ENCODE peak calls at places on chromosomes 12 and 14, in eight cellular contexts. Q, T, P, G, D, I, R and Z are unnamed samples.
A peak's percentile ranks its signal among the peaks of the same experiment; 100 is the strongest.

GRCh38 chr12:107571492-107571891 is 114.1 kb upstream of the PWP1 start:
- DNase-seq in Q (no peak), T (no peak), P (no peak), G (no peak), D (no peak), I (no peak), R (no peak), Z (no peak)

GRCh38 chr14:75025082-75025481 is 22.4 kb downstream of the EIF2B2 start:
- DNase-seq in Q (no peak), T (no peak), P (no peak), G (no peak), D (no peak), I (no peak), R (peak; percentile 71), Z (no peak)

GRCh38 chr14:102544745-102545460 is 35.3 kb upstream of the ANKRD9 start:
- DNase-seq in Q (peak; percentile 87), T (no peak), P (no peak), G (no peak), D (peak; percentile 67), I (no peak), R (no peak), Z (no peak)

GRCh38 chr12:92065018-92065499 is 80.6 kb downstream of the BTG1 start:
- DNase-seq in Q (peak; percentile 5), T (no peak), P (no peak), G (peak; percentile 41), D (no peak), I (no peak), R (peak; percentile 75), Z (no peak)

GRCh38 chr14:70972107-70972976 is 65.1 kb downstream of the PCNX1 start:
- DNase-seq in Q (peak; percentile 82), T (peak; percentile 82), P (peak; percentile 85), G (peak; percentile 87), D (peak; percentile 88), I (peak; percentile 81), R (peak; percentile 77), Z (peak; percentile 48)

GRCh38 chr12:53844989-53845836 is 93.4 kb upstream of the HOXC13 start:
- DNase-seq in Q (no peak), T (no peak), P (no peak), G (no peak), D (no peak), I (no peak), R (peak; percentile 88), Z (no peak)

GRCh38 chr14:71720978-71721624 is 211.1 kb upstream of the RGS6 start:
- DNase-seq in Q (peak; percentile 88), T (no peak), P (peak; percentile 23), G (peak; percentile 81), D (peak; percentile 78), I (no peak), R (peak; percentile 95), Z (no peak)

GRCh38 chr12:49147384-49147783 is 16.2 kb upstream of the TUBA1B start:
- DNase-seq in Q (no peak), T (no peak), P (no peak), G (no peak), D (no peak), I (no peak), R (no peak), Z (no peak)

GRCh38 chr14:99544971-99545370 is 59.0 kb downstream of the CCDC85C start:
- DNase-seq in Q (peak; percentile 63), T (no peak), P (no peak), G (no peak), D (no peak), I (no peak), R (no peak), Z (no peak)

GRCh38 chr12:55132816-55133215 is 6.6 kb downstream of the OR9K2 start:
- DNase-seq in Q (no peak), T (no peak), P (no peak), G (no peak), D (no peak), I (no peak), R (no peak), Z (no peak)

GRCh38 chr14:95526483-95527391 is 8.1 kb upstream of the GLRX5 start:
- DNase-seq in Q (no peak), T (no peak), P (no peak), G (no peak), D (no peak), I (no peak), R (no peak), Z (no peak)

GRCh38 chr12:70609739-70610491 is 27.3 kb downstream of the PTPRB start:
- DNase-seq in Q (peak; percentile 89), T (no peak), P (peak; percentile 17), G (no peak), D (peak; percentile 66), I (peak; percentile 66), R (peak; percentile 10), Z (no peak)

DNA sequence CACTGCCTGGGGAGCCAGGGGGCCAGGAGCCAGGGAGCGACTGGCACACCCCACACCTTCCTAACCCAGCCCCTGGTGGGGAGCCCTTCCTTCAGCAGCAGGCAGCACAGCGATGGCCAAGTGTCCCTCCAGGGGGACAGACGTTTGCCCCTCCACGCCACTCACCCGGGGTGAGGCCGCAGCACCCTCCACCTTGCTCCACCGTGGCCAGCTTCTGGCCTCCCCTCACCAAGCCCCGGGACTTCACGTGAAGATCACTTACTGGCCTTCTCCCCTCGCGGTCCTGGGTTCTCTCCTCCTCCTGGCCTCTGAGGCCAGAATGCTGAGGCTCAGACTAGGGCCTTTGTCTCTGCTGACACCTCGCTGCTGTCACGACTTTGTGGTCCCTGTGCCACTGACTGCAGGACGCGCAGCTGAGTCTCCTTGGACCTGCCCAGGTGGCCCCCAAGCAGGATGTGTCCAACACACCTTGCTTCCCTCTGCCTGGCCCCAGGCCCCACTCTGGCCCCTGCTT is 3.5 kb upstream of the ASPG start:
- DNase-seq in Q (peak; percentile 90), T (peak; percentile 10), P (no peak), G (no peak), D (no peak), I (no peak), R (no peak), Z (no peak)
- H3K4me3 ChIP-seq in Q (no peak overlapping the region), T (no peak overlapping the region), P (no peak overlapping the region), G (no peak overlapping the region), D (no peak overlapping the region), I (no peak overlapping the region), R (no peak overlapping the region), Z (no peak overlapping the region)

GRCh38 chr14:94143239-94143638 is 13.8 kb upstream of the IFI27L2 start:
- DNase-seq in Q (no peak), T (no peak), P (no peak), G (no peak), D (peak; percentile 61), I (no peak), R (peak; percentile 21), Z (no peak)
- TF ChIP-seq CTCF in Q (peak; percentile 38), T (no peak), P (no peak), G (peak; percentile 47), D (peak; percentile 63), I (peak; percentile 16), R (peak; percentile 40), Z (peak; percentile 57)

GRCh38 chr12:51855586-51856428 is 7.3 kb upstream of the FIGNL2 start:
- DNase-seq in Q (peak; percentile 97), T (no peak), P (no peak), G (peak; percentile 20), D (peak; percentile 95), I (no peak), R (no peak), Z (peak; percentile 36)
- H3K4me3 ChIP-seq in Q (peak overlapping the region; percentile 72), T (no peak overlapping the region), P (no peak overlapping the region), G (peak overlapping the region; percentile 14), D (peak overlapping the region; percentile 38), I (peak overlapping the region; percentile 44), R (no peak overlapping the region), Z (peak overlapping the region; percentile 53)

DNA sequence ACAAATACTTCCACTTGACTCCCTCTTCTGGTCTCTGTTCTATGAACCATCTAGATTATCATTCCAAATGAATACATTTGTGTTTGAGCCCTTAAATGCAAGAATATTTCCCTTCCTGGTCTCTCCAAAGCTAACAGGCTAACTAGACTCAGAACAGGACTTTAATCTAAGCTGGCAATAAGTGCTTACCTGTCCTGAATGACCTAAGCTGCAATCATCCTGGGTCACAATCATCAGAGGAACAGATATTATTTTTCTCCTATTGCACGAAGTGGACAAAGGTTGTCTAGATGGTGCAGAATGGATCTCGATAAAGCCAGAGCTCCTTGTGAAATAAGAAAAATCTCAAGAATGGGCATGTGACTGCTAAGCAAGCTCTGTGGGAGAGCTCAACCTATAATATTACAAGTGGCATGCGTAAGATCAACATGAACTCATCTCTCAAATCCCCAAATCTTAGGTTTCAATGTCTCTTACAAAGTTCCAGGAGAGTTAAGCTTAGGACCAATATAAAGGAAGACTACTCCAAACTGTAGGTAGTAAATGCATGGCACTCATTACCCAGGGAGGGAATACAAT is 10.6 kb upstream of the NUMB start:
- DNase-seq in Q (no peak), T (no peak), P (no peak), G (no peak), D (no peak), I (no peak), R (no peak), Z (no peak)
- TF ChIP-seq CTCF in Q (no peak), T (no peak), P (no peak), G (no peak), D (no peak), I (no peak), R (no peak), Z (no peak)

DNA sequence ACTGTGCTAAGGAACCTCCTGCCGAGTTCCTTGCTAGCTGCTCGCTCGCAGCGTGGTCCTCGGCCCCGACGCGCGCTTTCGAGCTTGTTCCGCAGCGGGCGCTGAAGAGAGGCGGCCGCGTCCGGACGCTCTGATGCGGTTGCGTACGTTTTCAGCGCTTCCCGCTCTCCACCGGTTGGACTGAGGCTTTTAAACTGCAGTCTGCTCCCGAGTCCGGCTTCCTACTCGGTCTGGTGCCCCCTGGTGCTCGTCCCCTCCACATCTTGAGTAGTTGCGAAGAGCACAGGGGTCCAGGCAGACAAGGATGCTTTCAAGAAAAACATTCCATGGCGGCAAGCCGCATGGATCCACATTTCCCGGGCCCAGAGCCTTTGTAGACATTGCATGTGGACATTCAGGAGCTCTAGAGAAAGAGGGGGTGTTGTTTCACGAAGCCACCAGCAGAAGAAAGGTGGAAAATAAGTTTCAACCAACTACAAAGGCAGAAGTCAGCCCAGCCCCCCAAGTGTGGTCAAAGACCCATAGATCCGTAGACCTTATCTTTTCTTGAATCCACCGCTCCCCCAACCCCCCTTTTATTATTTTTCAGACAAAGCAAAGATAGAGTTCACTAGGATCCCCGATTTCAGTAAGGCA is 1.1 kb upstream of the WNK1 start:
- DNase-seq in Q (peak; percentile 96), T (peak; percentile 88), P (peak; percentile 88), G (peak; percentile 97), D (peak; percentile 98), I (peak; percentile 95), R (peak; percentile 89), Z (peak; percentile 89)
- H3K4me3 ChIP-seq in Q (peak overlapping the region; percentile 76), T (peak overlapping the region; percentile 73), P (peak overlapping the region; percentile 6), G (peak overlapping the region; percentile 44), D (peak overlapping the region; percentile 92), I (peak overlapping the region; percentile 96), R (peak overlapping the region; percentile 85), Z (peak overlapping the region; percentile 57)